ENCODE peak calls at places on chromosomes 1 and 21, in six cellular contexts. One of them, this sample, is unnamed.
A peak's percentile ranks its signal among the peaks of the same experiment; 100 is the strongest.

GRCh38 chr1:171984850-171985485 is 143.7 kb downstream of the DNM3 start:
- DNase-seq in A549: peak; percentile 24
- DNase-seq in WTC11: no peak
- DNase-seq in HCT116: peak; percentile 29
- DNase-seq in endothelial cell of umbilical vein: peak; percentile 36
- DNase-seq in K562: peak; percentile 34
- DNase-seq in this sample: peak; percentile 28

GRCh38 chr1:47436979-47437517 is 796 bp upstream of the FOXD2 start:
- DNase-seq in A549: no peak
- DNase-seq in WTC11: no peak
- DNase-seq in HCT116: no peak
- DNase-seq in endothelial cell of umbilical vein: peak; percentile 48
- DNase-seq in K562: no peak
- DNase-seq in this sample: no peak

GRCh38 chr1:107940178-107940577 is 24.8 kb downstream of the VAV3 start:
- DNase-seq in A549: no peak
- DNase-seq in WTC11: no peak
- DNase-seq in HCT116: no peak
- DNase-seq in endothelial cell of umbilical vein: no peak
- DNase-seq in K562: no peak
- DNase-seq in this sample: peak; percentile 32

GRCh38 chr1:172940170-172940855 is 110.4 kb downstream of the TNFSF18 start:
- DNase-seq in A549: no peak
- DNase-seq in WTC11: no peak
- DNase-seq in HCT116: no peak
- DNase-seq in endothelial cell of umbilical vein: no peak
- DNase-seq in K562: no peak
- DNase-seq in this sample: no peak

GRCh38 chr21:43295016-43295958 is 126.5 kb downstream of the CRYAA start:
- DNase-seq in A549: no peak
- DNase-seq in WTC11: no peak
- DNase-seq in HCT116: no peak
- DNase-seq in endothelial cell of umbilical vein: no peak
- DNase-seq in K562: no peak
- DNase-seq in this sample: peak; percentile 32

GRCh38 chr1:22949807-22950462 is 22.7 kb downstream of the LACTBL1 start:
- DNase-seq in A549: no peak
- DNase-seq in WTC11: no peak
- DNase-seq in HCT116: no peak
- DNase-seq in endothelial cell of umbilical vein: no peak
- DNase-seq in K562: no peak
- DNase-seq in this sample: no peak

GRCh38 chr21:36694041-36694515 is 4.8 kb upstream of the SIM2 start:
- DNase-seq in A549: no peak
- DNase-seq in WTC11: no peak
- DNase-seq in HCT116: no peak
- DNase-seq in endothelial cell of umbilical vein: peak; percentile 29
- DNase-seq in K562: no peak
- DNase-seq in this sample: no peak

GRCh38 chr21:44687671-44688070 is 5.7 kb upstream of the KRTAP12-1 start:
- DNase-seq in A549: no peak
- DNase-seq in WTC11: no peak
- DNase-seq in HCT116: no peak
- DNase-seq in endothelial cell of umbilical vein: no peak
- DNase-seq in K562: no peak
- DNase-seq in this sample: no peak

GRCh38 chr1:8702121-8702520 is 115.3 kb downstream of the RERE start:
- DNase-seq in A549: no peak
- DNase-seq in WTC11: no peak
- DNase-seq in HCT116: no peak
- DNase-seq in endothelial cell of umbilical vein: peak; percentile 71
- DNase-seq in K562: no peak
- DNase-seq in this sample: peak; percentile 48

GRCh38 chr1:225754940-225755635 is 22.5 kb upstream of the SRP9 start:
- DNase-seq in A549: no peak
- DNase-seq in WTC11: no peak
- DNase-seq in HCT116: no peak
- DNase-seq in endothelial cell of umbilical vein: peak; percentile 56
- DNase-seq in K562: no peak
- DNase-seq in this sample: peak; percentile 81

GRCh38 chr1:197683895-197684553 is 91.3 kb downstream of the DENND1B start:
- DNase-seq in A549: no peak
- DNase-seq in WTC11: no peak
- DNase-seq in HCT116: no peak
- DNase-seq in endothelial cell of umbilical vein: no peak
- DNase-seq in K562: no peak
- DNase-seq in this sample: no peak

GRCh38 chr1:25568834-25569598 is 25.6 kb downstream of the LDLRAP1 start:
- DNase-seq in A549: peak; percentile 52
- DNase-seq in WTC11: no peak
- DNase-seq in HCT116: peak; percentile 70
- DNase-seq in endothelial cell of umbilical vein: no peak
- DNase-seq in K562: peak; percentile 82
- DNase-seq in this sample: peak; percentile 67

GRCh38 chr1:164702664-164703063 is 143.7 kb downstream of the PBX1 start:
- DNase-seq in A549: no peak
- DNase-seq in WTC11: no peak
- DNase-seq in HCT116: no peak
- DNase-seq in endothelial cell of umbilical vein: no peak
- DNase-seq in K562: no peak
- DNase-seq in this sample: no peak

GRCh38 chr21:34906401-34906800 is 142.7 kb downstream of the RUNX1 start:
- DNase-seq in A549: no peak
- DNase-seq in WTC11: no peak
- DNase-seq in HCT116: no peak
- DNase-seq in endothelial cell of umbilical vein: no peak
- DNase-seq in K562: no peak
- DNase-seq in this sample: no peak

GRCh38 chr1:153791856-153792253 is 16.6 kb downstream of the SLC27A3 start:
- DNase-seq in A549: no peak
- DNase-seq in WTC11: no peak
- DNase-seq in HCT116: no peak
- DNase-seq in endothelial cell of umbilical vein: no peak
- DNase-seq in K562: no peak
- DNase-seq in this sample: peak; percentile 78

GRCh38 chr21:36079010-36079649 is 9.3 kb downstream of the CBR1 start:
- DNase-seq in A549: no peak
- DNase-seq in WTC11: no peak
- DNase-seq in HCT116: no peak
- DNase-seq in endothelial cell of umbilical vein: no peak
- DNase-seq in K562: peak; percentile 53
- DNase-seq in this sample: no peak

GRCh38 chr1:192626366-192627179 is 9.4 kb upstream of the RGS13 start:
- DNase-seq in A549: no peak
- DNase-seq in WTC11: no peak
- DNase-seq in HCT116: no peak
- DNase-seq in endothelial cell of umbilical vein: no peak
- DNase-seq in K562: no peak
- DNase-seq in this sample: peak; percentile 76

GRCh38 chr1:24926596-24927249 is 3.4 kb downstream of the RUNX3 start:
- DNase-seq in A549: no peak
- DNase-seq in WTC11: peak; percentile 55
- DNase-seq in HCT116: no peak
- DNase-seq in endothelial cell of umbilical vein: no peak
- DNase-seq in K562: no peak
- DNase-seq in this sample: peak; percentile 45

GRCh38 chr1:156625436-156626078 is 6.3 kb downstream of the HAPLN2 start:
- DNase-seq in A549: no peak
- DNase-seq in WTC11: peak; percentile 66
- DNase-seq in HCT116: no peak
- DNase-seq in endothelial cell of umbilical vein: peak; percentile 47
- DNase-seq in K562: peak; percentile 51
- DNase-seq in this sample: peak; percentile 52

GRCh38 chr1:156889802-156890585 is 3.5 kb upstream of the PEAR1 start:
- DNase-seq in A549: peak; percentile 82
- DNase-seq in WTC11: peak; percentile 88
- DNase-seq in HCT116: peak; percentile 81
- DNase-seq in endothelial cell of umbilical vein: peak; percentile 79
- DNase-seq in K562: peak; percentile 79
- DNase-seq in this sample: peak; percentile 74

GRCh38 chr1:45843474-45843905 is 40.1 kb downstream of the MAST2 start:
- DNase-seq in A549: no peak
- DNase-seq in WTC11: no peak
- DNase-seq in HCT116: no peak
- DNase-seq in endothelial cell of umbilical vein: peak; percentile 54
- DNase-seq in K562: no peak
- DNase-seq in this sample: peak; percentile 50

GRCh38 chr1:197302775-197303174 is 34.7 kb downstream of the CRB1 start:
- DNase-seq in A549: no peak
- DNase-seq in WTC11: no peak
- DNase-seq in HCT116: no peak
- DNase-seq in endothelial cell of umbilical vein: no peak
- DNase-seq in K562: no peak
- DNase-seq in this sample: no peak

GRCh38 chr21:46557919-46558392 is 46.9 kb downstream of the S100B start:
- DNase-seq in A549: no peak
- DNase-seq in WTC11: no peak
- DNase-seq in HCT116: no peak
- DNase-seq in endothelial cell of umbilical vein: no peak
- DNase-seq in K562: no peak
- DNase-seq in this sample: no peak

GRCh38 chr1:174022080-174022975 is at the start of gene RC3H1:
- DNase-seq in A549: peak; percentile 67
- DNase-seq in WTC11: peak; percentile 85
- DNase-seq in HCT116: peak; percentile 69
- DNase-seq in endothelial cell of umbilical vein: peak; percentile 91
- DNase-seq in K562: peak; percentile 95
- DNase-seq in this sample: peak; percentile 93

DNA sequence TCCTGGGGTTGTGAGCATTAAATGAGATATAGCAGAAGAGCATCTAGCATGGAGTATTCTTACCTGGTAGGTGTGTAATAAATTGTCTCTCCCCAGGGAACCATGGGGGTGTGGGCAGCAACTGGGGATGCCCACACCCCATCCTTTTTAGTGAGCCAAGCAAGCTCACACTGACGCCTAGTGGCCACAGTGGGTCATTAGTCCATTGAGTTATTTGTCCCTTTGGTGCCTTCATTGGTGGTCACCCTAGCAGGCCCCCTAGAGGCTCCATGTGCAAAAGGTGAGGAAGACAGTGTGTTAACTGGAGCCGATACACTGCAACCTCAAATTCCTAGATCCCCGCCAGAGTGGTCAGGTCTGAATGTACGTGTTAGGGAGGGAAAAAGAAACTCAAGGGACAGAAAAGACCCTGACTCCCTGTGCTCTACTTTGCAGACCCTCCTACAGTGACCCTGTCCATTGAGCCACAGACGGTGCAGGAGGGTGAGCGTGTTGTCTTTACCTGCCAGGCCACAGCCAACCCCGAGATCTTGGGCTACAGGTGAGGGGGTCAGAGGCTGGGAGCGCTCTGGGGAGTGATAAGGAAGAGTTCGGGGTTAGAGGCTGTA is 93.3 kb upstream of the CD1D start:
- DNase-seq in A549: peak; percentile 86
- DNase-seq in WTC11: peak; percentile 87
- DNase-seq in HCT116: peak; percentile 70
- DNase-seq in endothelial cell of umbilical vein: peak; percentile 83
- DNase-seq in K562: peak; percentile 79
- DNase-seq in this sample: peak; percentile 73
- TF ChIP-seq MAX in A549: no peak
- TF ChIP-seq MAX in WTC11: no peak
- TF ChIP-seq MAX in HCT116: no peak
- TF ChIP-seq MAX in endothelial cell of umbilical vein: peak; percentile 26
- TF ChIP-seq MAX in K562: no peak
- TF ChIP-seq MAX in this sample: peak; percentile 42

DNA sequence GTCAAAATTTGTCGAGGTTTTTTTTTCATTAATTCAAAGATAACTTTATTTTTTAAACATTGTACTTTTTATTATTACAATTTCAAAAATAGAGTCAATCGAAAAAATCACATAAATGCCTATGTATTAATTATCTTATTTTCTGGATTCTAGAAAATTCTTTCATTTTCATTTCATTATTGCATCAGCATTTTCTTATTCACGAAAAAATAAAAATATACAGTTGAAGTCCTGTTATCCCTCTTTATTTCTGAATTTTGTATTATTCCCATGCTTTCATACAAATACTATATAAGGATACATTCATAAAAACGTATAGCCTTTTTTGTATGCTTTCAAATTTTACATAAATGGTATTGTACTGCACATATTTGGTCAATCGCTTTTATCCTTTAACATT is 681.0 kb upstream of the USP24 start:
- DNase-seq in A549: no peak
- DNase-seq in WTC11: no peak
- DNase-seq in HCT116: no peak
- DNase-seq in endothelial cell of umbilical vein: no peak
- DNase-seq in K562: no peak
- DNase-seq in this sample: no peak
- TF ChIP-seq CTCF in A549: no peak
- TF ChIP-seq CTCF in WTC11: no peak
- TF ChIP-seq CTCF in HCT116: no peak
- TF ChIP-seq CTCF in endothelial cell of umbilical vein: no peak
- TF ChIP-seq CTCF in K562: no peak
- TF ChIP-seq CTCF in this sample: no peak

GRCh38 chr1:63569917-63570316 is 23.3 kb upstream of the PGM1 start:
- DNase-seq in A549: no peak
- DNase-seq in WTC11: no peak
- DNase-seq in HCT116: no peak
- DNase-seq in endothelial cell of umbilical vein: no peak
- DNase-seq in K562: no peak
- DNase-seq in this sample: no peak

GRCh38 chr1:63575340-63575826 is 17.8 kb upstream of the PGM1 start:
- DNase-seq in A549: no peak
- DNase-seq in WTC11: no peak
- DNase-seq in HCT116: peak; percentile 16
- DNase-seq in endothelial cell of umbilical vein: peak; percentile 60
- DNase-seq in K562: no peak
- DNase-seq in this sample: peak; percentile 16
- TF ChIP-seq MAX in A549: no peak
- TF ChIP-seq MAX in WTC11: no peak
- TF ChIP-seq MAX in HCT116: no peak
- TF ChIP-seq MAX in endothelial cell of umbilical vein: no peak
- TF ChIP-seq MAX in K562: no peak
- TF ChIP-seq MAX in this sample: no peak

GRCh38 chr1:74731399-74732052 is 1.3 kb downstream of the CRYZ start:
- DNase-seq in A549: peak; percentile 32
- DNase-seq in WTC11: no peak
- DNase-seq in HCT116: no peak
- DNase-seq in endothelial cell of umbilical vein: peak; percentile 47
- DNase-seq in K562: peak; percentile 82
- DNase-seq in this sample: peak; percentile 2

GRCh38 chr1:74737360-74737759 is 4.4 kb downstream of the TYW3 start:
- DNase-seq in A549: no peak
- DNase-seq in WTC11: no peak
- DNase-seq in HCT116: no peak
- DNase-seq in endothelial cell of umbilical vein: no peak
- DNase-seq in K562: no peak
- DNase-seq in this sample: no peak

GRCh38 chr1:74733616-74734484 is 898 bp downstream of the TYW3 start:
- DNase-seq in A549: peak; percentile 26
- DNase-seq in WTC11: no peak
- DNase-seq in HCT116: peak; percentile 54
- DNase-seq in endothelial cell of umbilical vein: peak; percentile 88
- DNase-seq in K562: peak; percentile 59
- DNase-seq in this sample: peak; percentile 81

GRCh38 chr1:74729741-74730478 is 2.9 kb downstream of the CRYZ start:
- DNase-seq in A549: peak; percentile 44
- DNase-seq in WTC11: no peak
- DNase-seq in HCT116: peak; percentile 23
- DNase-seq in endothelial cell of umbilical vein: no peak
- DNase-seq in K562: peak; percentile 14
- DNase-seq in this sample: no peak

GRCh38 chr1:74732960-74733615 is at the start of the genes CRYZ and TYW3:
- DNase-seq in A549: peak; percentile 27
- DNase-seq in WTC11: peak; percentile 84
- DNase-seq in HCT116: peak; percentile 90
- DNase-seq in endothelial cell of umbilical vein: peak; percentile 92
- DNase-seq in K562: peak; percentile 75
- DNase-seq in this sample: peak; percentile 93
- TF ChIP-seq CTCF in A549: no peak
- TF ChIP-seq CTCF in WTC11: no peak
- TF ChIP-seq CTCF in HCT116: no peak
- TF ChIP-seq CTCF in endothelial cell of umbilical vein: peak; percentile 11
- TF ChIP-seq CTCF in K562: no peak
- TF ChIP-seq CTCF in this sample: no peak

This sample was measured in NB4.